ENCODE peak calls at places on chromosomes 6 and 20, in six cellular contexts. One of them, this sample, is unnamed.

GRCh38 chr20:21053002-21053762 is 53.0 kb downstream of the LINC00237 start:
- DNase-seq in M059J: no peak
- DNase-seq in lower leg skin: no peak
- DNase-seq in HT-29: no peak
- DNase-seq in fibroblast of lung: no peak
- DNase-seq in hepatic stellate cell: no peak
- DNase-seq in this sample: no peak

GRCh38 chr20:10492065-10492464 is 57.0 kb downstream of the SLX4IP start:
- DNase-seq in M059J: no peak
- DNase-seq in lower leg skin: no peak
- DNase-seq in HT-29: no peak
- DNase-seq in fibroblast of lung: peak
- DNase-seq in hepatic stellate cell: no peak
- DNase-seq in this sample: no peak

GRCh38 chr20:24953204-24953565 is 4.1 kb downstream of the CST7 start:
- DNase-seq in M059J: no peak
- DNase-seq in lower leg skin: no peak
- DNase-seq in HT-29: no peak
- DNase-seq in fibroblast of lung: no peak
- DNase-seq in hepatic stellate cell: no peak
- DNase-seq in this sample: no peak

GRCh38 chr6:138815797-138816528 is 20.1 kb downstream of the ECT2L start:
- DNase-seq in M059J: peak
- DNase-seq in lower leg skin: no peak
- DNase-seq in HT-29: peak
- DNase-seq in fibroblast of lung: peak
- DNase-seq in hepatic stellate cell: peak
- DNase-seq in this sample: peak

GRCh38 chr6:132270745-132271414 is 130.4 kb downstream of the MOXD1 start:
- DNase-seq in M059J: no peak
- DNase-seq in lower leg skin: no peak
- DNase-seq in HT-29: no peak
- DNase-seq in fibroblast of lung: peak
- DNase-seq in hepatic stellate cell: no peak
- DNase-seq in this sample: no peak

GRCh38 chr20:59737816-59738215 is 133.5 kb downstream of the PHACTR3 start:
- DNase-seq in M059J: no peak
- DNase-seq in lower leg skin: no peak
- DNase-seq in HT-29: no peak
- DNase-seq in fibroblast of lung: no peak
- DNase-seq in hepatic stellate cell: no peak
- DNase-seq in this sample: no peak

GRCh38 chr20:9117548-9117947 is 48.7 kb downstream of the PLCB4 start:
- DNase-seq in M059J: no peak
- DNase-seq in lower leg skin: no peak
- DNase-seq in HT-29: no peak
- DNase-seq in fibroblast of lung: no peak
- DNase-seq in hepatic stellate cell: no peak
- DNase-seq in this sample: no peak

GRCh38 chr6:119313937-119314893 is 35.3 kb downstream of the MAN1A1 start:
- DNase-seq in M059J: no peak
- DNase-seq in lower leg skin: no peak
- DNase-seq in HT-29: no peak
- DNase-seq in fibroblast of lung: no peak
- DNase-seq in hepatic stellate cell: no peak
- DNase-seq in this sample: no peak

GRCh38 chr20:34037121-34037520 is 43.4 kb downstream of the RALY start:
- DNase-seq in M059J: no peak
- DNase-seq in lower leg skin: no peak
- DNase-seq in HT-29: no peak
- DNase-seq in fibroblast of lung: no peak
- DNase-seq in hepatic stellate cell: no peak
- DNase-seq in this sample: no peak

GRCh38 chr6:151317206-151317994 is 74.0 kb downstream of the ZBTB2 start:
- DNase-seq in M059J: peak
- DNase-seq in lower leg skin: no peak
- DNase-seq in HT-29: no peak
- DNase-seq in fibroblast of lung: peak
- DNase-seq in hepatic stellate cell: peak
- DNase-seq in this sample: peak

GRCh38 chr6:100186552-100186951 is 192.5 kb upstream of the MCHR2 start:
- DNase-seq in M059J: peak
- DNase-seq in lower leg skin: no peak
- DNase-seq in HT-29: no peak
- DNase-seq in fibroblast of lung: peak
- DNase-seq in hepatic stellate cell: no peak
- DNase-seq in this sample: peak

This sample was measured in astrocyte of the hippocampus.